ENCODE peak calls at places on chromosome 15, in seven cellular contexts. N is H1, Z is SK-N-SH, C is HCT116, B is K562, O is HepG2, Q is GM12878. U is an unnamed sample.

GRCh38 chr15:38558714-38559059 is 5.9 kb downstream of the RASGRP1 start:
- DNase-seq in Q (no peak), N (no peak), C (no peak), B (no peak), Z (peak; percentile 10), O (no peak), U (no peak)

GRCh38 chr15:84818221-84819131 is 1.3 kb downstream of the ALPK3 start:
- DNase-seq in Q (no peak), Z (peak; percentile 51), O (peak; percentile 74), B (no peak), N (no peak), C (no peak), U (peak; percentile 52)

GRCh38 chr15:73028030-73028429 is 24.2 kb upstream of the NEO1 start:
- DNase-seq in Q (no peak), O (no peak), Z (no peak), C (no peak), N (no peak), B (no peak), U (no peak)

GRCh38 chr15:74525946-74526345 is 15.1 kb upstream of the ARID3B start:
- DNase-seq in Q (no peak), O (no peak), C (peak; percentile 72), B (no peak), N (no peak), Z (no peak), U (no peak)

GRCh38 chr15:97791824-97792792 is 168.4 kb upstream of the ARRDC4 start:
- DNase-seq in Z (no peak), Q (no peak), O (no peak), B (no peak), N (no peak), C (no peak), U (no peak)

GRCh38 chr15:90266061-90266431 is 574 bp downstream of the NGRN start:
- DNase-seq in B (peak; percentile 48), C (peak; percentile 16), Z (peak; percentile 72), O (no peak), Q (no peak), N (no peak), U (no peak)

GRCh38 chr15:25812073-25812472 is 51.1 kb downstream of the ATP10A start:
- DNase-seq in Z (no peak), N (no peak), Q (no peak), C (no peak), O (no peak), B (no peak), U (no peak)

GRCh38 chr15:62254137-62254934 is 89.3 kb upstream of the C2CD4B start:
- DNase-seq in Z (peak; percentile 76), Q (no peak), N (peak; percentile 34), B (peak; percentile 63), O (peak; percentile 59), C (peak; percentile 49), U (peak; percentile 24)

GRCh38 chr15:63818628-63819027 is 15.1 kb downstream of the HERC1 start:
- DNase-seq in Q (no peak), O (no peak), N (no peak), B (no peak), Z (no peak), C (no peak), U (no peak)

GRCh38 chr15:88255496-88256171 is 905 bp downstream of the NTRK3 start:
- DNase-seq in O (no peak), B (no peak), Z (peak; percentile 91), Q (no peak), C (no peak), N (no peak), U (peak; percentile 56)

GRCh38 chr15:64134322-64134829 is 17.2 kb upstream of the SNX22 start:
- DNase-seq in C (no peak), O (no peak), B (no peak), Z (no peak), Q (no peak), N (no peak), U (no peak)

GRCh38 chr15:96345560-96346389 is 15.3 kb downstream of the NR2F2 start:
- DNase-seq in B (no peak), C (no peak), O (peak; percentile 47), Z (peak; percentile 87), Q (no peak), N (no peak), U (no peak)

GRCh38 chr15:78075490-78076230 is 1.9 kb downstream of the TBC1D2B start:
- DNase-seq in C (no peak), Z (no peak), B (no peak), O (peak; percentile 68), Q (no peak), N (peak; percentile 23), U (no peak)

GRCh38 chr15:69540622-69541021 is 88.0 kb downstream of the RPLP1 start:
- DNase-seq in Z (peak; percentile 62), Q (no peak), N (no peak), O (no peak), B (no peak), C (no peak), U (no peak)

GRCh38 chr15:69092159-69092558 is 68.3 kb upstream of the GLCE start:
- DNase-seq in Z (no peak), Q (no peak), C (no peak), B (no peak), O (peak; percentile 18), N (no peak), U (no peak)

GRCh38 chr15:28273468-28273867 is 48.5 kb downstream of the HERC2 start:
- DNase-seq in N (no peak), C (no peak), O (no peak), Q (no peak), B (no peak), Z (no peak), U (no peak)

GRCh38 chr15:93372209-93372910 is 283.3 kb upstream of the RGMA start:
- DNase-seq in O (no peak), Z (no peak), C (no peak), B (no peak), Q (no peak), N (no peak), U (no peak)

GRCh38 chr15:65209701-65210643 is 1.3 kb downstream of the CILP start:
- DNase-seq in O (no peak), C (no peak), N (no peak), Q (no peak), Z (no peak), B (no peak), U (no peak)

GRCh38 chr15:34001536-34001935 is 33.2 kb downstream of the CHRM5 start:
- DNase-seq in Q (no peak), O (no peak), N (no peak), C (no peak), B (no peak), Z (no peak), U (no peak)

GRCh38 chr15:60804986-60805949 is 326.3 kb upstream of the ICE2 start:
- DNase-seq in C (no peak), O (no peak), N (peak; percentile 91), Q (no peak), B (no peak), Z (no peak), U (no peak)

GRCh38 chr15:26325495-26325894 is 447.4 kb downstream of the GABRB3 start:
- DNase-seq in Z (no peak), B (no peak), Q (no peak), C (no peak), O (no peak), N (peak; percentile 15), U (no peak)

DNA sequence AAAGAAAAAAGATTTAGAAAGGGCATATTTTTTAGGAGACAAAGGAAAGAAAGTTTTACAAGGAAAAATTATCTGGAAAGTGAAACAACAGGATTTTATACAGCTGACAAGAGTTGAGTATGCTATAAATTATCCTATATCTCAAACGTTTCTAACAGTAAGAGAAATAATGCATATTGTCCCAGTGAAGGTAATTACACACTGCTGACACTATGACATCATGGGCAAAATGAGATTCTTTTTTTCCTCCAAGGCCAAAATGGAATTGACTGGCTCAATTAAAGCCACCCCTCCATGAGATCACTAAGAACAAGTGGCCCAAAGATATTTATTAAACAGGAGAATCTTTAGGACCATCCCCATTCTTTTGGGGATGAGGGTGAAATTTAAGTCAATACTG is 72.0 kb upstream of the CDIN1 start:
- DNase-seq in Q (no peak), C (no peak), B (no peak), Z (no peak), N (no peak), O (no peak), U (no peak)
- TF ChIP-seq JUND in Q (no peak), C (no peak), B (no peak), Z (no peak), N (no peak), O (no peak), U (no peak)

GRCh38 chr15:82898961-82899360 is 53.6 kb downstream of the HOMER2 start:
- DNase-seq in C (no peak), Z (no peak), Q (no peak), B (no peak), N (no peak), O (no peak), U (no peak)
- TF ChIP-seq JUND in C (no peak), Z (no peak), Q (no peak), B (no peak), N (no peak), O (no peak), U (no peak)

GRCh38 chr15:40280260-40281056 is 2.4 kb downstream of the ANKRD63 start:
- DNase-seq in Q (no peak), Z (no peak), C (no peak), N (no peak), B (no peak), O (no peak), U (no peak)

GRCh38 chr15:40282870-40283614 is at the start of gene ANKRD63:
- DNase-seq in Z (peak; percentile 81), C (no peak), Q (no peak), O (no peak), B (peak; percentile 72), N (no peak), U (peak; percentile 18)

GRCh38 chr15:40283615-40284306 is 897 bp upstream of the ANKRD63 start:
- DNase-seq in Q (no peak), O (no peak), Z (no peak), C (no peak), B (no peak), N (no peak), U (no peak)

GRCh38 chr15:40281057-40281850 is 1.6 kb downstream of the ANKRD63 start:
- DNase-seq in B (no peak), N (no peak), C (no peak), O (no peak), Z (no peak), Q (no peak), U (no peak)

DNA sequence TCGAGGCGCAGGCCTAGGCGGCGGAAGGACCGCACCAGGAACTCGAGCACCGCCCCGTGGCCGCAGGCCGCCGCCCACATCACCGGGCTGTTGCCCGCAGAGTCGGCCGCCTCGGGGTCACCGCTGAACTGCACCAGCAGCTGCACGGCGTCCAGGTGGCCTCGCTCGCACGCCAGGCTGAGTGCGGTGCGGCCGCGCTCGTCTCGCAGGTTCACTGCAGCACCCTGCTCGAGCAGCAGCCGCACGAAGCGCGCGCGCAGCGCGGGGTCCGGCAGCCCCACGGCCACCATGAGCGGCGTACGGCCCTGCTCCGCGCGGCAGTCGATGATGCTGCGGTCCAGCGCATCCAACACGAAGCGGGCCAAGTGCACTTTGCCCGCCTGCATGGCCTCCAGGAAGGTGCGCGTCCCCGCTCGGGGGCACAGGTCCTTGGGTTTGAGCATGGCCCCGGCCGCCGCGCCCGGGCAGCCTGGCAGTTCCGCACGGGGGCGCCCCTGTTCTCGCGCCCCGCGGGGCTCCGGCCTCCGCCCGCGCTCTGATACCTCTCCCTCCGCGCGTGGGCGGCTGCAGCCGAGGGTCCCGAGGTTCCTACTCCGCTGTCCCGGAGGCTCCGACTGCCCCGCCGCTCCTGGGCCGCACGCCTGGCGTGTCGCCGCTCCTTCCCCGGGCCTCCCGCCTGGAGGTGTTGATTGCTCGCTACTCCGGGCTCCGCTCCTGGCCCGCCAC is 557 bp downstream of the ANKRD63 start:
- DNase-seq in B (peak; percentile 79), Q (no peak), O (peak; percentile 30), Z (peak; percentile 86), N (no peak), C (no peak), U (peak; percentile 52)
- TF ChIP-seq JUND in B (no peak), Q (no peak), O (no peak), Z (no peak), N (no peak), C (no peak), U (no peak)

GRCh38 chr15:67107014-67107812 is 41.8 kb downstream of the SMAD3 start:
- DNase-seq in O (peak; percentile 65), C (peak; percentile 99), N (no peak), Z (no peak), Q (no peak), B (peak; percentile 58), U (no peak)
- TF ChIP-seq JUND in O (no peak), C (no peak), N (no peak), Z (peak; percentile 99), Q (no peak), B (peak; percentile 70), U (no peak)

U was measured in T47D.